ENCODE peak calls at places on chromosome 15, in seven cellular contexts. A is K562, N is GM12878, Q is HCT116, R is SK-N-SH, W is HepG2, G is H1. S is an unnamed sample.
A peak's percentile ranks its signal among the peaks of the same experiment; 100 is the strongest.

GRCh38 chr15:73908030-73908821 is 18.0 kb upstream of the LOXL1 start:
- DNase-seq in A (peak; percentile 67), N (peak; percentile 4), Q (peak; percentile 32), R (peak; percentile 86), W (peak; percentile 42), G (no peak), S (peak; percentile 56)

GRCh38 chr15:72358532-72359180 is 17.2 kb downstream of the HEXA start:
- DNase-seq in A (peak; percentile 20), N (no peak), Q (no peak), R (peak; percentile 35), W (peak; percentile 83), G (no peak), S (no peak)

GRCh38 chr15:37098468-37099320 is 1.7 kb downstream of the MEIS2 start:
- DNase-seq in A (peak; percentile 52), N (no peak), Q (no peak), R (peak; percentile 53), W (no peak), G (no peak), S (no peak)

GRCh38 chr15:77044228-77045042 is 26.5 kb downstream of the TSPAN3 start:
- DNase-seq in A (no peak), N (no peak), Q (no peak), R (no peak), W (no peak), G (no peak), S (no peak)

GRCh38 chr15:94412979-94413741 is 181.8 kb downstream of the MCTP2 start:
- DNase-seq in A (no peak), N (no peak), Q (peak; percentile 6), R (no peak), W (peak; percentile 22), G (no peak), S (peak; percentile 4)

GRCh38 chr15:41838400-41838897 is at the start of gene PLA2G4B:
- DNase-seq in A (no peak), N (no peak), Q (no peak), R (no peak), W (no peak), G (no peak), S (peak; percentile 85)

GRCh38 chr15:61327019-61327631 is 98.0 kb upstream of the RORA start:
- DNase-seq in A (no peak), N (peak; percentile 20), Q (no peak), R (no peak), W (no peak), G (no peak), S (no peak)

GRCh38 chr15:101049282-101049681 is 130.1 kb downstream of the LRRK1 start:
- DNase-seq in A (no peak), N (no peak), Q (no peak), R (peak; percentile 17), W (no peak), G (no peak), S (no peak)

GRCh38 chr15:96326551-96327154 is 3.8 kb upstream of the NR2F2 start:
- DNase-seq in A (peak; percentile 59), N (no peak), Q (no peak), R (no peak), W (no peak), G (no peak), S (no peak)

GRCh38 chr15:39077998-39078397 is 502.9 kb upstream of the THBS1 start:
- DNase-seq in A (no peak), N (no peak), Q (no peak), R (no peak), W (no peak), G (no peak), S (no peak)

GRCh38 chr15:45187894-45188830 is at the start of gene SHF:
- DNase-seq in A (peak; percentile 85), N (no peak), Q (no peak), R (peak; percentile 93), W (peak; percentile 31), G (no peak), S (peak; percentile 12)

GRCh38 chr15:47411733-47412530 is 305.4 kb upstream of the SEMA6D start:
- DNase-seq in A (no peak), N (no peak), Q (no peak), R (peak; percentile 31), W (no peak), G (no peak), S (no peak)

GRCh38 chr15:87365221-87365620 is 891.3 kb downstream of the NTRK3 start:
- DNase-seq in A (no peak), N (no peak), Q (no peak), R (no peak), W (no peak), G (no peak), S (no peak)

GRCh38 chr15:40471105-40471777 is 457 bp downstream of the CHST14 start:
- DNase-seq in A (no peak), N (no peak), Q (no peak), R (no peak), W (no peak), G (no peak), S (no peak)

GRCh38 chr15:83734487-83734886 is 80.6 kb downstream of the ADAMTSL3 start:
- DNase-seq in A (peak; percentile 10), N (no peak), Q (peak; percentile 18), R (no peak), W (no peak), G (no peak), S (peak; percentile 43)

GRCh38 chr15:71807125-71807629 is 3.2 kb upstream of the NR2E3 start:
- DNase-seq in A (no peak), N (no peak), Q (no peak), R (peak; percentile 29), W (no peak), G (no peak), S (no peak)

GRCh38 chr15:39188314-39188713 is 392.6 kb upstream of the THBS1 start:
- DNase-seq in A (no peak), N (no peak), Q (no peak), R (no peak), W (no peak), G (no peak), S (no peak)

GRCh38 chr15:66939016-66939415 is 126.4 kb upstream of the SMAD3 start:
- DNase-seq in A (no peak), N (no peak), Q (no peak), R (no peak), W (no peak), G (no peak), S (no peak)

GRCh38 chr15:43105077-43105769 is 615 bp downstream of the UBR1 start:
- DNase-seq in A (peak; percentile 44), N (no peak), Q (no peak), R (peak; percentile 21), W (peak; percentile 9), G (no peak), S (peak; percentile 16)

GRCh38 chr15:83285979-83286553 is 1.6 kb upstream of the BNC1 start:
- DNase-seq in A (no peak), N (no peak), Q (no peak), R (no peak), W (no peak), G (no peak), S (peak; percentile 14)

GRCh38 chr15:38696120-38696727 is 131.6 kb upstream of the RASGRP1 start:
- DNase-seq in A (no peak), N (no peak), Q (no peak), R (no peak), W (no peak), G (no peak), S (no peak)

GRCh38 chr15:26050271-26050670 is 187.1 kb upstream of the ATP10A start:
- DNase-seq in A (no peak), N (no peak), Q (no peak), R (peak; percentile 33), W (no peak), G (no peak), S (peak; percentile 15)

GRCh38 chr15:87681054-87681453 is 575.5 kb downstream of the NTRK3 start:
- DNase-seq in A (no peak), N (no peak), Q (no peak), R (no peak), W (no peak), G (no peak), S (no peak)

GRCh38 chr15:74281147-74282133 is 45.3 kb downstream of the CCDC33 start:
- DNase-seq in A (no peak), N (no peak), Q (no peak), R (no peak), W (no peak), G (no peak), S (no peak)

GRCh38 chr15:74782596-74783071 is 754 bp downstream of the CSK start:
- DNase-seq in A (no peak), N (no peak), Q (no peak), R (no peak), W (no peak), G (no peak), S (no peak)

GRCh38 chr15:39597751-39598185 is 16.9 kb downstream of the THBS1 start:
- DNase-seq in A (no peak), N (no peak), Q (no peak), R (no peak), W (no peak), G (no peak), S (no peak)

GRCh38 chr15:31607656-31608055 is 281.0 kb downstream of the KLF13 start:
- DNase-seq in A (no peak), N (no peak), Q (no peak), R (no peak), W (no peak), G (no peak), S (no peak)

GRCh38 chr15:84947947-84948830 is 33.5 kb upstream of the PDE8A start:
- DNase-seq in A (peak; percentile 35), N (no peak), Q (no peak), R (no peak), W (no peak), G (no peak), S (no peak)
- TF ChIP-seq JUND in A (peak; percentile 79), N (no peak), Q (no peak), R (peak; percentile 85), W (no peak), G (no peak), S (no peak)

DNA sequence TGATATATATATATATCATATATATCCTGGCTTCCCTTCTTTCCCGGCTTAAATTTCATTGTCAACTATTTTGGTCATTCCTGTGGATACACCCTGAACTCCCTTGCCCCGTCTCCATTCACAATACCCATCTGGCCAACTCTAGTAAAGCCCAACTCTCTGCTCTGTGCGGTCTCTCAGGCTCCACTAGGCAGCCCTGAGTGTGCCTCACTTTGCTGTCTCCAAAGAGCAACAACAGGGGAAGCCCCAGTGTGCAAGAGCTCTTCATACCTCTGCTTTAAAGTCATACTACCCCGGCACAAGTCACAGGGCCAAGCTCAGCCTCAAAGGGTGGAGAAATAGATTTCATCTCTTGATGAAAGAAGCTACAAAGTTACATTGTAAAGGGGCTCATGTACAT is 18.9 kb upstream of the FEM1B start:
- DNase-seq in A (no peak), N (no peak), Q (no peak), R (no peak), W (no peak), G (no peak), S (no peak)
- TF ChIP-seq JUND in A (no peak), N (no peak), Q (no peak), R (no peak), W (no peak), G (no peak), S (no peak)

DNA sequence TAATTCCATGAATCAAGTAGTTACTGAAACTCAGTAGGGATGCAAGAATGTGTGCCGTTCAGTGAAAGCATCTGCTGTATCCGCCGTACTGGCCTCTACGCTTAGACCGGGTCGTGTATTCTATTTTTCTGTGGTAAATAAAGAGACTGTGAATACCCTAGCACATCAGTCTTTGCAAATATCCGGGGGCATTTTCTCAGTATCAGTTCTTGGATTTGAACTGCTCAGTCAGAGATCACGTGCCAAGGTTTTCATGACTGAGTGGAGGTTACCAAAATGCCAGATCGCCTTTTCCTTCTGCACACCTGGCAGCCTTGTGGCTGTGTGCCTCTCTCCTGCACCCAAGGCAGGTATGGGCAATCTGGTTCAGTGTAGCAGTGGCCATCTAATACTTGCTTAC is 377.0 kb downstream of the OCA2 start:
- DNase-seq in A (no peak), N (no peak), Q (no peak), R (no peak), W (no peak), G (no peak), S (no peak)
- TF ChIP-seq JUND in A (no peak), N (no peak), Q (no peak), R (no peak), W (no peak), G (no peak), S (no peak)

GRCh38 chr15:89820651-89821611 is 6.3 kb upstream of the ANPEP start:
- DNase-seq in A (peak; percentile 40), N (no peak), Q (peak; percentile 6), R (no peak), W (no peak), G (no peak), S (no peak)
- TF ChIP-seq JUND in A (no peak), N (no peak), Q (no peak), R (no peak), W (no peak), G (no peak), S (no peak)